ENCODE peak calls at places on chromosome 2, in eight cellular contexts. D is HepG2, G is H1, F is HCT116, J is K562, C is SK-N-SH, Z is endothelial cell of umbilical vein, V is GM12878. K is an unnamed sample.

GRCh38 chr2:67255933-67256615 is 141.1 kb upstream of the ETAA1 start:
- DNase-seq in G (no peak), J (no peak), Z (peak), D (no peak), V (no peak), C (no peak), F (no peak), K (no peak)

GRCh38 chr2:37982147-37982582 is 57.1 kb downstream of the RMDN2 start:
- DNase-seq in C (peak), F (peak), V (peak), D (peak), Z (peak), G (peak), J (peak), K (peak)

GRCh38 chr2:48120112-48120511 is 213.8 kb upstream of the FBXO11 start:
- DNase-seq in V (no peak), C (no peak), Z (no peak), J (no peak), G (no peak), F (no peak), D (peak), K (no peak)

GRCh38 chr2:100291152-100291970 is 30.9 kb downstream of the LONRF2 start:
- DNase-seq in J (peak), F (peak), V (no peak), G (no peak), D (peak), C (peak), Z (peak), K (no peak)

GRCh38 chr2:64348386-64349142 is 105.4 kb upstream of the LGALSL start:
- DNase-seq in V (no peak), G (no peak), J (no peak), F (no peak), C (no peak), Z (no peak), D (no peak), K (no peak)

GRCh38 chr2:43139996-43140621 is 86.3 kb downstream of the ZFP36L2 start:
- DNase-seq in V (no peak), Z (peak), G (no peak), C (peak), D (no peak), J (no peak), F (no peak), K (no peak)

GRCh38 chr2:240765007-240765406 is 55.0 kb downstream of the KIF1A start:
- DNase-seq in C (no peak), D (no peak), V (no peak), F (no peak), G (no peak), J (no peak), Z (no peak), K (no peak)

GRCh38 chr2:23803965-23804542 is 122.9 kb downstream of the ATAD2B start:
- DNase-seq in D (peak), J (peak), Z (peak), G (no peak), V (no peak), F (no peak), C (peak), K (no peak)

GRCh38 chr2:231191896-231192872 is 6.2 kb upstream of the ARMC9 start:
- DNase-seq in G (peak), J (peak), Z (peak), F (no peak), V (no peak), D (peak), C (peak), K (no peak)

GRCh38 chr2:214410918-214411554 is at the start of gene VWC2L:
- DNase-seq in V (no peak), F (peak), Z (peak), D (peak), C (peak), J (peak), G (peak), K (peak)

GRCh38 chr2:116718451-116718850 is 1096.0 kb upstream of the DDX18 start:
- DNase-seq in J (no peak), G (no peak), Z (no peak), D (no peak), V (no peak), C (no peak), F (no peak), K (no peak)
- TF ChIP-seq POLR2AphosphoS5 in J (no peak), G (no peak), Z (no peak), D (no peak), V (no peak), C (no peak), F (no peak), K (no peak)

GRCh38 chr2:28391564-28392296 is 928 bp upstream of the FOSL2 start:
- DNase-seq in J (peak), C (peak), V (no peak), D (peak), Z (peak), F (peak), G (peak), K (no peak)

GRCh38 chr2:28389399-28390240 is 3.0 kb upstream of the FOSL2 start:
- DNase-seq in Z (peak), D (no peak), C (peak), G (no peak), F (no peak), V (no peak), J (peak), K (no peak)

GRCh38 chr2:28390857-28391563 is 1.6 kb upstream of the FOSL2 start:
- DNase-seq in C (peak), F (no peak), G (peak), V (no peak), Z (peak), J (peak), D (no peak), K (no peak)

GRCh38 chr2:28392297-28393114 is at the start of gene FOSL2:
- DNase-seq in G (peak), Z (peak), D (peak), F (peak), V (peak), C (peak), J (peak), K (peak)

GRCh38 chr2:28390241-28390856 is 2.3 kb upstream of the FOSL2 start:
- DNase-seq in G (peak), F (peak), Z (peak), J (peak), V (no peak), D (peak), C (peak), K (no peak)
- H3K4me3 ChIP-seq in G (peak), F (peak), Z (peak), J (peak), V (peak), D (peak), C (peak), K (no peak)

DNA sequence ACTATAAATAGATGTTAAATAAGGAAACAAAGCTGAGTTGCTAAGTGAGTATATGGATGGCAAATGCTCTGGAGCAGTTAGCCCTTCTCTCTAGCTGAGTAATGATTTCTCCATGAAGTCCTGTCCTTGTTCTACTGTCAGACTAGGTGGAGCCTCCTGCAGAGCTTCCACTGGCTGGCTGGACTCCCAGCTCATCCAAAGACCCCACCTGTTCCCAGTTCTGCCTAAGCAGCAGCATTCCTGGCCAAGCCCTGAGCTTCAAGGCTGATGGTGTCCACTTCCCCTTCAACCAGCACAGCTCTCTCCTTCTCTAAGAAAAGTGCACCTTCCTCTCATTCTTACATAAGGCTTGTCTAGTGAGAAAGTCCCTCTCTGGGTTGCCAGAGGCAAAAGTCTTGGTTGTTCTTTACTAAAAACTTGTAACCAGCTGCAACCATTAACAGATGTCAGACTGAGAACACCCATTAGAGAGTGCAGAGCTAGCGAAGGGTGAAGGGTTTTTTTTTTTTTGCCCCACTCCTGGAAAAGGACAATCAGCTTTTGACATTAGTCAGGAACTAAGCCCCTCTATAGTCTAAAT is 58.9 kb downstream of the CXCR4 start:
- DNase-seq in V (peak), G (no peak), F (no peak), D (no peak), Z (no peak), C (no peak), J (no peak), K (no peak)
- H3K9ac ChIP-seq in V (no peak), G (no peak), F (no peak), D (no peak), Z (no peak), C (no peak), J (no peak), K (no peak)

GRCh38 chr2:11559786-11560155 is 25.9 kb downstream of the GREB1 start:
- DNase-seq in G (no peak), F (no peak), V (no peak), J (no peak), D (no peak), Z (no peak), C (no peak), K (no peak)
- TF ChIP-seq POLR2AphosphoS5 in G (no peak), F (no peak), V (no peak), J (no peak), D (no peak), Z (no peak), C (no peak), K (no peak)

DNA sequence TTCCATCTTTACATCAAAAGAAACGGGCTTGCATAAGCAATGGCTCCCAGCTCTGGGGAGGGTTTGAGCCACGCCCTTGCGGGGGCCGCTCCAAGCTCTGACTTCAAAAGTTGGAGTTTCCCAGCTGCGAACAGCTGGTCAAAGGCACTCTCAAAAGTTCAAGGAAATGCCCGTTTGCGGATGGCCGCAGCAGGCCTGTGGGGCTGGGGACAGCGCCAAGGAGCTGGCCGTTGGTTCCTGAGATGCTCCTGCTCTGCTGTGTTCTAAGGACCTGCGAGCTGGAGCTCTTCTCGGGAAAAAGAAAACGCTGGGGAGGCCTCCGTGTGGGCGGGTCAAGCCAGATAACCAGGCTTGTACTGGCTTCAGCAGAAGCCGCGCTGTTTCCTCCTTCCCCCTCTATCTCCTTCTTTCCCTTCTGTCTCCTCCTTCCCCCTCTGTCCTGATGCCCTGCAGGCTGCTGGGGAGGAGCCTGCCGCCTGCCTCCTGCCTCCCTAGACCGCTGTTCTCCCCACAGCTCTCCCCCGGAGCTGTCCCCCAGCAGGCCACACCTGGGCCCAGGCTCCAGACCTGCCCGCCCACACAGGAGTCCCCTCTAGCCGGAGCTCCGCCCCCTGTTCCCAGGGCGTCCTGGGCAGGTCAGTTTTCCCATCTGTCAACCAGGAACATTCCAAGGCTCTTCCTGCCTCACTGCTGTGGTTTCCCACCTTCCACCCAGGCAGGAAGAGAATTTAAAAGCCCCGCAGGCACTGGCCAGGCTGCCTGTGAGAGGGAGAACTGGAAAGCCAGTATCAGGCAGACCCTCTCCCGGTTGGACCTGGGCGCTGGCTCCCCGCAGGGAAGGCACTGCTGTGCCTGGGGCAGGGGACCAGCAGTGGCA is 14.1 kb downstream of the KLF11 start:
- DNase-seq in Z (peak), J (peak), D (peak), C (peak), F (no peak), G (peak), V (no peak), K (no peak)
- H3K4me3 ChIP-seq in Z (no peak), J (peak), D (peak), C (no peak), F (peak), G (peak), V (no peak), K (peak)

DNA sequence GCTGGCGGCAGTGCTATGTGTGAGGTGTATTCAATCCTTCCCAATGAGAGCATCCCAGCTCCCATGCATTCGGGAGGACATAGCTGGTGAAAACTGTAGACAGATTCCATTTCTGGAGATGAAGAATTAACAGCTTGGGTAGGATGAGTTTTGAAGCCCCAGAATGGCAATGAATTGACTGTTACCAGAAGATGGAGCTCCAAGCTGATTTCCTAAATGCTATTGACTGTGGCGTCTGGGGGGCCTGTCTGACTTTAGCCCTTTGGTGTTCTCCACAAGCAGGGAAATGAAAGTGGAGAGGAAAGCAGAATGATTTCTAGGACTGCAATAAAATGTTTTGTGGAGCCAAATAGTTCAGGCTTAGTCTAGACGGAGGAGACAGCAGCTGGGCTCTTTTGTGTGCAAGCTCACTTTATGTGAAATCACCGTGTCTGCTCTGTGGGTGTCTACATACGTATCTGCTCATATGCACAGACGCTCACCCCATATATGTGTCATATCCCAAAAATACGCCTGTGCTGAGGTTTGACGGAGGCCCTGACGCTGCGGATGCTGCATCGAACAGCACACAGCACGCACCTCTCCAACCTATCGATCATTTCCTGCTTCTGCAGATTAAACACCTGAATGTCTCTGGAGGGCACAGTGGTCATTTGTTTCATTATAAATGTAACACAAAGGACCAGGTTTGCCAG is 166.4 kb upstream of the PXDN start:
- DNase-seq in D (no peak), V (no peak), J (no peak), C (peak), G (no peak), F (no peak), Z (no peak), K (no peak)
- H3K9ac ChIP-seq in D (no peak), V (no peak), J (no peak), C (no peak), G (no peak), F (no peak), Z (no peak), K (no peak)

GRCh38 chr2:88885275-88885674 is 193.8 kb downstream of the RPIA start:
- DNase-seq in Z (no peak), V (no peak), J (no peak), D (no peak), C (no peak), F (no peak), G (no peak), K (no peak)
- TF ChIP-seq POLR2AphosphoS5 in Z (no peak), V (peak), J (no peak), D (no peak), C (no peak), F (no peak), G (no peak), K (no peak)

GRCh38 chr2:24928036-24928435 is 8.0 kb upstream of the ADCY3 start:
- DNase-seq in V (no peak), F (no peak), Z (no peak), J (no peak), D (no peak), G (no peak), C (no peak), K (no peak)

GRCh38 chr2:24924732-24925131 is 4.7 kb upstream of the ADCY3 start:
- DNase-seq in Z (no peak), F (no peak), D (no peak), V (no peak), C (no peak), G (no peak), J (no peak), K (no peak)

GRCh38 chr2:24926220-24926601 is 6.2 kb upstream of the ADCY3 start:
- DNase-seq in J (no peak), G (no peak), F (no peak), C (no peak), Z (no peak), D (no peak), V (no peak), K (no peak)

GRCh38 chr2:24925815-24926214 is 5.8 kb upstream of the ADCY3 start:
- DNase-seq in C (no peak), G (no peak), F (no peak), J (no peak), Z (no peak), V (no peak), D (no peak), K (no peak)

GRCh38 chr2:24926602-24927252 is 6.7 kb upstream of the ADCY3 start:
- DNase-seq in G (peak), J (no peak), V (no peak), D (no peak), F (no peak), C (no peak), Z (no peak), K (no peak)
- H3K4me3 ChIP-seq in G (no peak), J (no peak), V (peak), D (no peak), F (no peak), C (no peak), Z (no peak), K (no peak)

K was measured in SK-N-MC.